ENCODE peak calls at places on chromosome 19, in eight cellular contexts. One of them, this sample, is unnamed.

GRCh38 chr19:21264891-21265290 is 64.3 kb downstream of the ZNF708 start:
- DNase-seq in tibial nerve: no peak
- DNase-seq in endothelial cell: no peak
- DNase-seq in thoracic aorta: no peak
- DNase-seq in OCI-LY7: no peak
- DNase-seq in pancreas: no peak
- DNase-seq in cardiac muscle cell: no peak
- DNase-seq in AG09309: no peak
- DNase-seq in this sample: no peak

GRCh38 chr19:33392341-33393285 is 19.1 kb downstream of the CEBPG start:
- DNase-seq in tibial nerve: no peak
- DNase-seq in endothelial cell: no peak
- DNase-seq in AG09309: no peak
- DNase-seq in thoracic aorta: no peak
- DNase-seq in cardiac muscle cell: no peak
- DNase-seq in OCI-LY7: no peak
- DNase-seq in pancreas: peak
- DNase-seq in this sample: no peak

GRCh38 chr19:30566681-30567420 is 194.7 kb downstream of the ZNF536 start:
- DNase-seq in pancreas: no peak
- DNase-seq in tibial nerve: no peak
- DNase-seq in endothelial cell: no peak
- DNase-seq in OCI-LY7: no peak
- DNase-seq in AG09309: no peak
- DNase-seq in cardiac muscle cell: no peak
- DNase-seq in thoracic aorta: no peak
- DNase-seq in this sample: no peak

GRCh38 chr19:2528543-2529173 is 52.7 kb downstream of the GADD45B start:
- DNase-seq in endothelial cell: no peak
- DNase-seq in cardiac muscle cell: no peak
- DNase-seq in OCI-LY7: no peak
- DNase-seq in tibial nerve: no peak
- DNase-seq in thoracic aorta: no peak
- DNase-seq in AG09309: no peak
- DNase-seq in pancreas: no peak
- DNase-seq in this sample: no peak

GRCh38 chr19:13938361-13939027 is at the start of gene PODNL1:
- DNase-seq in pancreas: no peak
- DNase-seq in cardiac muscle cell: peak
- DNase-seq in OCI-LY7: no peak
- DNase-seq in thoracic aorta: no peak
- DNase-seq in endothelial cell: no peak
- DNase-seq in AG09309: peak
- DNase-seq in tibial nerve: peak
- DNase-seq in this sample: peak

GRCh38 chr19:46596008-46596407 is 5.1 kb upstream of the CALM3 start:
- DNase-seq in tibial nerve: no peak
- DNase-seq in cardiac muscle cell: no peak
- DNase-seq in pancreas: no peak
- DNase-seq in AG09309: no peak
- DNase-seq in endothelial cell: no peak
- DNase-seq in OCI-LY7: no peak
- DNase-seq in thoracic aorta: no peak
- DNase-seq in this sample: no peak

GRCh38 chr19:8305798-8306197 is 2.4 kb downstream of the CD320 start:
- DNase-seq in pancreas: peak
- DNase-seq in endothelial cell: no peak
- DNase-seq in cardiac muscle cell: no peak
- DNase-seq in tibial nerve: peak
- DNase-seq in OCI-LY7: no peak
- DNase-seq in thoracic aorta: no peak
- DNase-seq in AG09309: no peak
- DNase-seq in this sample: no peak

GRCh38 chr19:19385900-19386339 is 19.6 kb upstream of the GATAD2A start:
- DNase-seq in pancreas: no peak
- DNase-seq in cardiac muscle cell: no peak
- DNase-seq in thoracic aorta: no peak
- DNase-seq in tibial nerve: no peak
- DNase-seq in endothelial cell: peak
- DNase-seq in AG09309: no peak
- DNase-seq in OCI-LY7: peak
- DNase-seq in this sample: no peak

GRCh38 chr19:6092329-6093286 is 17.7 kb downstream of the RFX2 start:
- DNase-seq in thoracic aorta: peak
- DNase-seq in cardiac muscle cell: peak
- DNase-seq in AG09309: no peak
- DNase-seq in tibial nerve: peak
- DNase-seq in pancreas: peak
- DNase-seq in OCI-LY7: no peak
- DNase-seq in endothelial cell: peak
- DNase-seq in this sample: peak

GRCh38 chr19:35767288-35768081 is 7.9 kb upstream of the ARHGAP33 start:
- DNase-seq in tibial nerve: no peak
- DNase-seq in AG09309: no peak
- DNase-seq in OCI-LY7: no peak
- DNase-seq in endothelial cell: peak
- DNase-seq in cardiac muscle cell: no peak
- DNase-seq in pancreas: peak
- DNase-seq in thoracic aorta: no peak
- DNase-seq in this sample: no peak

GRCh38 chr19:16160943-16161560 is 12.3 kb downstream of the CIB3 start:
- DNase-seq in cardiac muscle cell: peak
- DNase-seq in thoracic aorta: no peak
- DNase-seq in pancreas: no peak
- DNase-seq in endothelial cell: no peak
- DNase-seq in OCI-LY7: no peak
- DNase-seq in tibial nerve: no peak
- DNase-seq in AG09309: peak
- DNase-seq in this sample: no peak

GRCh38 chr19:40697007-40697406 is 6.6 kb upstream of the NUMBL start:
- DNase-seq in OCI-LY7: no peak
- DNase-seq in endothelial cell: no peak
- DNase-seq in AG09309: no peak
- DNase-seq in pancreas: no peak
- DNase-seq in cardiac muscle cell: no peak
- DNase-seq in tibial nerve: no peak
- DNase-seq in thoracic aorta: no peak
- DNase-seq in this sample: no peak

GRCh38 chr19:7779631-7780486 is 16.8 kb downstream of the CLEC4M start:
- DNase-seq in cardiac muscle cell: no peak
- DNase-seq in AG09309: no peak
- DNase-seq in pancreas: no peak
- DNase-seq in endothelial cell: no peak
- DNase-seq in thoracic aorta: no peak
- DNase-seq in tibial nerve: no peak
- DNase-seq in OCI-LY7: no peak
- DNase-seq in this sample: no peak

GRCh38 chr19:44190020-44190419 is 22.3 kb upstream of the ZNF227 start:
- DNase-seq in cardiac muscle cell: no peak
- DNase-seq in tibial nerve: no peak
- DNase-seq in OCI-LY7: no peak
- DNase-seq in AG09309: no peak
- DNase-seq in pancreas: no peak
- DNase-seq in thoracic aorta: no peak
- DNase-seq in endothelial cell: no peak
- DNase-seq in this sample: no peak

GRCh38 chr19:5563941-5564612 is 3.7 kb downstream of the TINCR start:
- DNase-seq in OCI-LY7: no peak
- DNase-seq in cardiac muscle cell: no peak
- DNase-seq in AG09309: no peak
- DNase-seq in tibial nerve: no peak
- DNase-seq in pancreas: no peak
- DNase-seq in thoracic aorta: no peak
- DNase-seq in endothelial cell: no peak
- DNase-seq in this sample: no peak

GRCh38 chr19:15199652-15200574 is 882 bp downstream of the NOTCH3 start:
- DNase-seq in tibial nerve: no peak
- DNase-seq in pancreas: peak
- DNase-seq in thoracic aorta: no peak
- DNase-seq in OCI-LY7: no peak
- DNase-seq in endothelial cell: peak
- DNase-seq in AG09309: no peak
- DNase-seq in cardiac muscle cell: peak
- DNase-seq in this sample: no peak

GRCh38 chr19:33798701-33799111 is 2.0 kb downstream of the KCTD15 start:
- DNase-seq in endothelial cell: peak
- DNase-seq in OCI-LY7: no peak
- DNase-seq in AG09309: no peak
- DNase-seq in pancreas: no peak
- DNase-seq in cardiac muscle cell: peak
- DNase-seq in tibial nerve: no peak
- DNase-seq in thoracic aorta: no peak
- DNase-seq in this sample: no peak

GRCh38 chr19:4171676-4172075 is 10.7 kb downstream of the SIRT6 start:
- DNase-seq in tibial nerve: no peak
- DNase-seq in thoracic aorta: no peak
- DNase-seq in OCI-LY7: no peak
- DNase-seq in pancreas: no peak
- DNase-seq in cardiac muscle cell: no peak
- DNase-seq in endothelial cell: no peak
- DNase-seq in AG09309: no peak
- DNase-seq in this sample: no peak
- TF ChIP-seq CTCF in tibial nerve: no peak
- TF ChIP-seq CTCF in thoracic aorta: no peak
- TF ChIP-seq CTCF in OCI-LY7: no peak
- TF ChIP-seq CTCF in pancreas: no peak
- TF ChIP-seq CTCF in cardiac muscle cell: no peak
- TF ChIP-seq CTCF in endothelial cell: no peak
- TF ChIP-seq CTCF in AG09309: no peak
- TF ChIP-seq CTCF in this sample: no peak

GRCh38 chr19:17424743-17425365 is 5.0 kb downstream of the MVB12A start:
- DNase-seq in endothelial cell: peak
- DNase-seq in tibial nerve: no peak
- DNase-seq in pancreas: no peak
- DNase-seq in OCI-LY7: peak
- DNase-seq in AG09309: no peak
- DNase-seq in thoracic aorta: no peak
- DNase-seq in cardiac muscle cell: peak
- DNase-seq in this sample: no peak
- TF ChIP-seq CTCF in endothelial cell: no peak
- TF ChIP-seq CTCF in tibial nerve: no peak
- TF ChIP-seq CTCF in pancreas: no peak
- TF ChIP-seq CTCF in OCI-LY7: peak
- TF ChIP-seq CTCF in AG09309: peak
- TF ChIP-seq CTCF in thoracic aorta: no peak
- TF ChIP-seq CTCF in cardiac muscle cell: peak
- TF ChIP-seq CTCF in this sample: peak

GRCh38 chr19:10378124-10378523 is 2.2 kb downstream of the TYK2 start:
- DNase-seq in thoracic aorta: no peak
- DNase-seq in AG09309: no peak
- DNase-seq in endothelial cell: no peak
- DNase-seq in cardiac muscle cell: no peak
- DNase-seq in OCI-LY7: no peak
- DNase-seq in pancreas: no peak
- DNase-seq in tibial nerve: no peak
- DNase-seq in this sample: no peak

GRCh38 chr19:10384580-10384979 is 4.2 kb upstream of the TYK2 start:
- DNase-seq in pancreas: no peak
- DNase-seq in cardiac muscle cell: no peak
- DNase-seq in tibial nerve: no peak
- DNase-seq in AG09309: no peak
- DNase-seq in OCI-LY7: no peak
- DNase-seq in endothelial cell: no peak
- DNase-seq in thoracic aorta: no peak
- DNase-seq in this sample: no peak

GRCh38 chr19:10380311-10381102 is at the start of gene TYK2:
- DNase-seq in OCI-LY7: peak
- DNase-seq in thoracic aorta: peak
- DNase-seq in cardiac muscle cell: peak
- DNase-seq in pancreas: peak
- DNase-seq in AG09309: peak
- DNase-seq in endothelial cell: peak
- DNase-seq in tibial nerve: peak
- DNase-seq in this sample: peak

DNA sequence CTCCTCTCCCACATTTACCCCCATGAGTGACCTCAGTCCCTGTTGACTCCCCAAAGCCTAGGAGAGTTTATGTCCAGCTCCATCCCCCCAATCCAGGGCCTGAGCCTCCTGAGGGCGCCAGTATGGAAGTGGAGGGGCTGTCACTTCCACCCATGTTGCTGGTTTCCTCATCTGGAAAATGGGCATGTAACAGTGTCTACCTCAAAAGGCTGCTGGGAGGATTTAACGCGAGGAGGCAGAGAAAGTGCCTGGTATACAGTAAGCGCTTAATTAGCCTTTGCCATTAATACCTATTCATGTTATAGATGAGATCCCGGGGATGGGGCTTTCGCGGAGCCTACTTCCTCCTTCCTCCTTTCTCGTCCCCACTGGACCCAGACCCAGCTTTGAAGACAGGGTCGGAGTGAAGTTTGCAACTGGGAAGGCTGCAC is 477 bp downstream of the TYK2 start:
- DNase-seq in tibial nerve: no peak
- DNase-seq in thoracic aorta: no peak
- DNase-seq in cardiac muscle cell: no peak
- DNase-seq in AG09309: no peak
- DNase-seq in endothelial cell: no peak
- DNase-seq in pancreas: no peak
- DNase-seq in OCI-LY7: no peak
- DNase-seq in this sample: no peak
- TF ChIP-seq CTCF in tibial nerve: no peak
- TF ChIP-seq CTCF in thoracic aorta: no peak
- TF ChIP-seq CTCF in cardiac muscle cell: no peak
- TF ChIP-seq CTCF in AG09309: no peak
- TF ChIP-seq CTCF in endothelial cell: no peak
- TF ChIP-seq CTCF in pancreas: no peak
- TF ChIP-seq CTCF in OCI-LY7: no peak
- TF ChIP-seq CTCF in this sample: no peak

DNA sequence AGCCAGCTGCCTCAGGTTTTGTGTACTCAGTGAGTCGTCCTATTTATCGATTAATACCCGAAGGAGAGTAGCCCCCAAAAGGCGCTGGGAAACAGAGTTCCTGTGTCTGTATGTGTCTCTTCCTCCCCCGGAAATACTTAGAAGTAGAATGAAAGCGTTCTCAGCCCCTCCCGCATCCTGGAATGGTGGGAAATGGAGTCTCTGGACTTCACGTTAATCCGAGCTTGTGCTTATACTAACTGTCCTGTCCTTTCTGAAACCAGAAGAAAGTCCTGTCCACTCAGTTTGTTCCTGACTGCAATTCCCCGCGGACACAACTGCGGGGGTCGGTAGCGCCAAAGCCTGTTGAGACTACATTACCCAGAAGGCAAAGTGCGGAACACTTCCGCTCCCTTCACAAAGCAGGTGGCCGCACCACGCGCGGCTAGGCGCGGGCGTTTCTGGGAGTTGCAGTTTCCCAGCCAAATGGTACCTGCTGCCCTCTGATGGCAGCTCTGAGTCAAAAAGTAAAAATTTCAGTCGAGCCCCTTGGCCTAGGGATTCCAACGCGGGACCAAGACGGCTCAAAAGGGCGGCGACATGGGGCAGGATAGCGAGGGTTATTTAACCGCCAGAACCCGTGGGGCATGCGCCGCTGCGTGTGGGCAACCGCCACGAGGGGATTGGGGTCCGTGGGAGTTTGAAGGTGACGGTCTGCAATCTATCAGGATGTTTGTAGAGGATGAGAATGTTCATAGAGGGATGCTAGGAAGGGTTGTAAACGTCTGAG is 2.2 kb upstream of the GSK3A start:
- DNase-seq in OCI-LY7: peak
- DNase-seq in pancreas: peak
- DNase-seq in cardiac muscle cell: peak
- DNase-seq in tibial nerve: peak
- DNase-seq in thoracic aorta: peak
- DNase-seq in endothelial cell: peak
- DNase-seq in AG09309: peak
- DNase-seq in this sample: peak
- TF ChIP-seq CTCF in OCI-LY7: peak
- TF ChIP-seq CTCF in pancreas: no peak
- TF ChIP-seq CTCF in cardiac muscle cell: peak
- TF ChIP-seq CTCF in tibial nerve: peak
- TF ChIP-seq CTCF in thoracic aorta: peak
- TF ChIP-seq CTCF in endothelial cell: peak
- TF ChIP-seq CTCF in AG09309: peak
- TF ChIP-seq CTCF in this sample: peak

This sample was measured in AG09319.